ENCODE peak calls at places on chromosomes 7 and 10, in four cellular contexts. W is breast epithelium, L is hepatocyte, O is upper lobe of right lung. M is an unnamed sample.

GRCh38 chr7:353746-354325 is 63.9 kb downstream of the FOXL3 start:
- DNase-seq in W (peak), L (no peak), O (no peak), M (no peak)

GRCh38 chr10:89185658-89186057 is 21.5 kb downstream of the CH25H start:
- DNase-seq in W (no peak), L (no peak), O (no peak), M (no peak)

GRCh38 chr7:16397497-16398210 is 23.7 kb downstream of the CRPPA start:
- DNase-seq in W (no peak), L (no peak), O (no peak), M (no peak)

GRCh38 chr7:105642264-105642663 is 61.0 kb upstream of the EFCAB10 start:
- DNase-seq in W (no peak), L (no peak), O (no peak), M (no peak)

GRCh38 chr7:78499966-78500365 is 701.4 kb downstream of the PHTF2 start:
- DNase-seq in W (no peak), L (no peak), O (no peak), M (no peak)

GRCh38 chr7:25850730-25851129 is 301.3 kb upstream of the NFE2L3 start:
- DNase-seq in W (no peak), L (no peak), O (no peak), M (no peak)

GRCh38 chr7:40572810-40573470 is 438.1 kb downstream of the SUGCT start:
- DNase-seq in W (no peak), L (no peak), O (no peak), M (no peak)

GRCh38 chr7:25861704-25862253 is 290.2 kb upstream of the NFE2L3 start:
- DNase-seq in W (no peak), L (no peak), O (no peak), M (no peak)

GRCh38 chr10:35643151-35643975 is 1.3 kb upstream of the FZD8 start:
- DNase-seq in W (peak), L (peak), O (peak), M (peak)

GRCh38 chr10:29392376-29393021 is 103.6 kb downstream of the LYZL1 start:
- DNase-seq in W (no peak), L (peak), O (no peak), M (no peak)

GRCh38 chr7:120677535-120677934 is 180.4 kb downstream of the TSPAN12 start:
- DNase-seq in W (no peak), L (no peak), O (no peak), M (no peak)

GRCh38 chr7:142482899-142483658 is 225.2 kb upstream of the PRSS58 start:
- DNase-seq in W (no peak), L (peak), O (no peak), M (no peak)

GRCh38 chr7:92808006-92808405 is 28.4 kb downstream of the CDK6 start:
- DNase-seq in W (no peak), L (no peak), O (no peak), M (no peak)

GRCh38 chr7:79820387-79820786 is 314.2 kb upstream of the GNAI1 start:
- DNase-seq in W (no peak), L (peak), O (no peak), M (no peak)

GRCh38 chr10:97140284-97140846 is 45.4 kb downstream of the SLIT1 start:
- DNase-seq in W (no peak), L (no peak), O (no peak), M (no peak)

GRCh38 chr10:117710181-117710798 is 167.7 kb downstream of the EMX2 start:
- DNase-seq in W (no peak), L (no peak), O (no peak), M (no peak)

GRCh38 chr7:305410-306151 is 15.6 kb downstream of the FOXL3 start:
- DNase-seq in W (no peak), L (no peak), O (peak), M (no peak)

GRCh38 chr7:38027884-38028455 is 107.5 kb downstream of the EPDR1 start:
- DNase-seq in W (no peak), L (no peak), O (no peak), M (no peak)

GRCh38 chr7:92043637-92044036 is 90.6 kb downstream of the CYP51A1 start:
- DNase-seq in W (no peak), L (no peak), O (no peak), M (no peak)

GRCh38 chr10:10788761-10789160 is 228.9 kb upstream of the CELF2 start:
- DNase-seq in W (no peak), L (no peak), O (no peak), M (no peak)

GRCh38 chr10:120738658-120739057 is 112.5 kb upstream of the WDR11 start:
- DNase-seq in W (no peak), L (no peak), O (no peak), M (no peak)

GRCh38 chr7:41732279-41733062 is 29.6 kb upstream of the INHBA start:
- DNase-seq in W (no peak), L (no peak), O (peak), M (no peak)

DNA sequence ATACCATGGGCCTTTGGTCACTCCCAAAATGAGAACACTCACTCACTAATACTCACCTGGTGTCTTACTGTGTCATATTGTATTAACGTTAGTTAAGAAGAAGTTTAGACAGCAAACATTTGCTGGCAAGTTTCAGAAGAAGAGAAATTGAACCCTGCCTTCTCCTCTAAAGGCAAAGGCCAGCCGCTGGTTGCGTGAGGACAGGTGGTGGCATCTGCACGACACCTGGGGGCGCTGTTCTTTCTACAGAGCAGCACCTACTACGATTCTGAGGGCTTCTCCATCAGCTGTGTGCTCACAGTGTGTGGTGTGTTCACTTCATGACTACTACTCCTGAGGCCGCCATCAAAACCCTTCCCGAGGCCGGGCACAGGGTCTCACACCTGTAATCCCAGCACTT is 17.9 kb upstream of the CLEC2L start:
- DNase-seq in W (no peak), L (no peak), O (no peak), M (no peak)
- TF ChIP-seq CTCF in W (no peak), L (peak), O (peak), M (no peak)

DNA sequence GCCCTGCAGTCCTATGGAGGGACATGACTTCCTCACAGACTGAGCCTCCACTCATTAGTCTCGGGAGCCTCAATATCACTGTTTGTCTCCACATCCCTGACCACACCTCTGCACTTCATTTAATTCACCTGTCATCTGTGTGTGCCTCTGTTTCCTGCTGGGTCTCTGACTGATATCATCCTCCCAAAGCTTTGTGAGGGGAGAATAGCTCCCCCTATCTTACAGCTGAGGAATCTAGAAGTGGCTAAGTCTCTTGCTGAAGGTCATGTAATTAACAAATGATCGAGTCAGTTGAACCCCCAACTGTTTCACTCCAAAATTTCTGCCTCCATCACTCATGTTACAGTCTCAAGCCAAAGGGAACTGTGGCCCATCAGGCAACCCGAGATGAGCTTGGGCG is 5.5 kb upstream of the CPXM2 start:
- DNase-seq in W (no peak), L (no peak), O (no peak), M (no peak)
- TF ChIP-seq CTCF in W (no peak), L (peak), O (no peak), M (no peak)

GRCh38 chr7:6497637-6497905 is 49.8 kb upstream of the DAGLB start:
- DNase-seq in W (no peak), L (no peak), O (no peak), M (no peak)

GRCh38 chr7:6497994-6498393 is 50.2 kb upstream of the DAGLB start:
- DNase-seq in W (no peak), L (no peak), O (no peak), M (no peak)

GRCh38 chr7:6495597-6496262 is 48.0 kb upstream of the DAGLB start:
- DNase-seq in W (no peak), L (no peak), O (no peak), M (no peak)

GRCh38 chr7:6494365-6494764 is 46.6 kb upstream of the DAGLB start:
- DNase-seq in W (no peak), L (no peak), O (no peak), M (no peak)

DNA sequence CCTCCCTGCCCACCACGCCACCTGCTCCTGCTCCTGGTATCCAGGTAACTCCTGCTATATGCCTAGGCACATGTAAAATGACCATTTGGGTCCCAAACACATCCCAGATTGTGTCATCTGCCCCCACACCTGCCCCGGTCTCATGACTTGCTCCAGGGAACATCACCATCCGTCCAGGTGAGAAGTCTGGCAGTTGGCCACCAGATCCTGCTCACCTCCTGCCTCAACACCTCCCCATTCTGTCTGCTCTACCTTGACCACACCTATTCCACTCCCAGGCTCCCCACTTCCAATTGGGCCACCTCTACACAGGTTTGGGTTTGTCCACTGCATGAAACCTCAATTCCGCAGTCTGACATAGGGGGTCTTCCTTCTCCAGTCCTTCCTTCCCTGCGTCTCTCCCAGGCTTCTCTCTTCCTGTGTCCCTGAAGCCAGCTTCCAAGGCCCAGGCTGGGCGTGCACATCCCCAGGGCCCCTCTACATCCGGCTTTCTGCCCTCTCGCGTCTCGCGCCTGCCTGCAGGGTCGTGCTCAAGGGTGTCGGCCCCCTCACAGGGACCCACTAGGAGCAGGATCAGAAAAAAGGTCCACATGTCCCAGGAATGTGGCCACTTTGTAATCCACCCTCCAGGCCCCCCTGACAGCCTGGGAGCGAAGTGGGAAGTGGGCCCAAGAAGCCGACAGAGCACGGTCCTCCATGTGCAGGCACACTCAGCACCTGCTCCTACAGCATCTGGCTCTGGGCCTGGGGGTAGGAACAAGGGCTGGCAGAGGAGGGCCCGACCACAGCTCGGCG is 49.3 kb upstream of the DAGLB start:
- DNase-seq in W (no peak), L (no peak), O (no peak), M (no peak)
- TF ChIP-seq CTCF in W (no peak), L (no peak), O (no peak), M (no peak)

DNA sequence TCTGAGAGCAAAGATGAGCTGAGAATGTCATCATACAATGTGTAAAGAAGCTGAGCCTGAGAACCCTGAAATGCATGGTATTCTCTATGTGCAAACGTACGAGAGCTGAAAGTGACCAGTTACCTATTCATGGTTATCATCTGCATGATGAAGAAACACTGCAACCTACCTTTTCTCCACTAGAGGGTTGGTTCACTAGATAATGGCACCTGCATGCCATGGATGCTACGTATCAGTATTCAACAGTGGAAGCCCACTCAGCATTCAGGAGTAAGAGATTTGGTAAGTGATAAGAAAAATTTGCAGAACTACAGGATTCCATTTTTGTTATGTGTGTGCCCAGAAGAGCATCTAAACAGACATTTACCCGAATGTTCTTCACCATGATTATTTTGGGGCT is 145.4 kb downstream of the PTPRN2 start:
- DNase-seq in W (no peak), L (peak), O (no peak), M (no peak)
- TF ChIP-seq CTCF in W (no peak), L (peak), O (no peak), M (no peak)

DNA sequence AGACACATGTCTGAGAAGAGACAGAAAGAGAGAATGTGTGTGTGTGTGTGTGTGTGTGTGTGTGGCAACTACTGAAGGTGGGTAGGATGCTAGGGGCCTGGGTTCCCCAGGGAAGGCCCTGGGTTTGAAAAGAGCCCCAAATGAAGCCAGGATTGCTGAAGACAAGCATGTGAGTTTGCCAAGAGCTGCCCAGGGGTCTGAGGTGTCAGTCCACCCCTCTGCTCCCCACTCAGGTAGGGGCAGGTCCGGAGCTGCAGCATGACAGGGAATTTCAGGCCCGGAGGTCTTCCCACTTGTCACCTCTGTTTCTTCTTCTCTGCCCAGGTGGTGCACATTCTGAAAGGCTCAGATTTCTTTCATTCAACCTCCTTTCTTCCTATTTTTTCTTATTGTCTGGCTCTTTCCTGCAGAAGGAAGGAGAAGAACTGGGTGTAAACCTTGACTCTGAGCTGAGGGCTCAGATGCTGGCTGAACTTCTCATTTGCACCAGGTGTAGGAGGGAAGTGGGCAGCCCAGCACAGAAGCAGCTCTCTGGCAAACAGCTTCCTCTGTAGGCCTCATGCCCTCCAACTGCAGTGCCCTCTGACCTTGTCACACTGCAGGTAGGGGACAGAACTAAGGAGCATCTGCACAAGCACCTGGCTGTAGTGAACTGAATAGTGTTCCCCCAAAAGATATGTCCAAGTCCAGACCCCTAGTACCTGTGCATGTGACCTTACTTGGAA is 79.6 kb upstream of the LRRC4 start:
- DNase-seq in W (no peak), L (no peak), O (peak), M (no peak)
- TF ChIP-seq CTCF in W (no peak), L (no peak), O (no peak), M (no peak)